ENCODE peak calls at places on chromosomes 1 and 21, in nine cellular contexts. E, F, N, B, I, A, T, K and W are unnamed samples.

GRCh38 chr1:193058529-193059281 is 455 bp downstream of the UCHL5 start:
- DNase-seq in F (no peak), N (peak), A (no peak), K (peak), T (peak), E (peak), B (peak), I (peak), W (no peak)

GRCh38 chr1:170707116-170707515 is 43.2 kb downstream of the PRRX1 start:
- DNase-seq in A (no peak), N (no peak), T (no peak), K (no peak), F (no peak), I (peak), E (no peak), B (no peak), W (no peak)

GRCh38 chr1:192448026-192448578 is 127.5 kb upstream of the RGS1 start:
- DNase-seq in E (no peak), B (peak), T (no peak), A (no peak), N (no peak), K (no peak), F (no peak), I (no peak), W (no peak)

GRCh38 chr1:227899141-227899819 is 48.5 kb downstream of the WNT9A start:
- DNase-seq in E (no peak), B (no peak), F (no peak), K (no peak), A (no peak), N (no peak), T (peak), I (no peak), W (no peak)

GRCh38 chr1:102047724-102048123 is 51.0 kb upstream of the OLFM3 start:
- DNase-seq in E (no peak), T (no peak), K (no peak), A (no peak), B (no peak), F (no peak), N (no peak), I (no peak), W (no peak)

GRCh38 chr1:32806910-32807523 is 10.1 kb downstream of the YARS1 start:
- DNase-seq in N (peak), I (no peak), E (no peak), K (no peak), F (no peak), T (no peak), B (no peak), A (no peak), W (no peak)

GRCh38 chr1:87239997-87240396 is 88.7 kb upstream of the LMO4 start:
- DNase-seq in F (no peak), N (no peak), A (no peak), E (no peak), I (no peak), T (no peak), K (no peak), B (no peak), W (no peak)

GRCh38 chr1:167152192-167152876 is 58.5 kb downstream of the STYXL2 start:
- DNase-seq in I (no peak), A (no peak), K (no peak), N (no peak), T (no peak), B (no peak), E (peak), F (no peak), W (no peak)

GRCh38 chr1:198165927-198166647 is 9.3 kb downstream of the NEK7 start:
- DNase-seq in B (no peak), A (no peak), N (no peak), I (no peak), K (no peak), F (no peak), T (no peak), E (no peak), W (no peak)
- H3K4me3 ChIP-seq in B (no peak), A (no peak), N (no peak), I (no peak), K (no peak), F (no peak), T (no peak), E (peak), W (no peak)

GRCh38 chr1:208541225-208541855 is 297.2 kb upstream of the PLXNA2 start:
- DNase-seq in F (no peak), N (no peak), I (no peak), T (no peak), B (no peak), E (no peak), K (peak), A (no peak), W (no peak)

GRCh38 chr1:208538078-208538477 is 293.9 kb upstream of the PLXNA2 start:
- DNase-seq in I (no peak), B (no peak), A (no peak), F (no peak), N (no peak), E (no peak), K (no peak), T (no peak), W (no peak)

GRCh38 chr1:208542309-208542708 is 298.1 kb upstream of the PLXNA2 start:
- DNase-seq in I (no peak), A (no peak), F (no peak), E (no peak), N (no peak), T (no peak), B (no peak), K (peak), W (no peak)

GRCh38 chr1:208538587-208538986 is 294.4 kb upstream of the PLXNA2 start:
- DNase-seq in F (no peak), E (no peak), T (no peak), K (no peak), B (no peak), N (no peak), I (no peak), A (no peak), W (no peak)

DNA sequence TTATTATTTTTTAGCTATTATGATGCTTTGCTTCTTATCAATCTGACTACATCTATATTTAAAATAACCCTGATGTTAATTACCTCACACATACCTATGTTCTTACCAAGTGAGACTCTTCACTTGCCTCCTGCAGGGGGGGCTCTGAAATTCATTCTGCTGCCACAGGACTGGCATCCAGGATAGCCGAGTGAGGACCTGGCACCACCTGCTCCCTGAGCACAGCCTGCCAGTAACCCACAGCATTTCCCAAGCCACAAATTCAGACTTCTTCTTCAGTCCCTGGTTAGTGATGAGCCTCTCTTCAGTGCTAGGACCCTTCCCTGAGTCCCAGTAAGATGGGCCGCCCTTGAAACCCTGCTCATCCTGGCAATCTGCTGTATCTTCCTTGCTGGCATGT is 296.5 kb upstream of the PLXNA2 start:
- DNase-seq in N (no peak), F (no peak), A (no peak), B (no peak), E (no peak), I (no peak), K (no peak), T (no peak), W (no peak)
- TF ChIP-seq CTCF in N (no peak), F (no peak), A (no peak), B (no peak), E (no peak), I (no peak), K (peak), T (no peak), W (no peak)

GRCh38 chr1:160117709-160118183 is 2.2 kb downstream of the ATP1A2 start:
- DNase-seq in K (no peak), N (peak), I (peak), F (peak), A (no peak), B (peak), T (peak), E (no peak), W (no peak)

GRCh38 chr1:160118928-160119327 is 3.4 kb downstream of the ATP1A2 start:
- DNase-seq in K (no peak), N (no peak), B (no peak), T (no peak), F (no peak), I (no peak), A (no peak), E (no peak), W (no peak)

GRCh38 chr1:160116277-160117147 is 953 bp downstream of the ATP1A2 start:
- DNase-seq in A (no peak), N (peak), I (peak), T (no peak), B (peak), K (peak), F (no peak), E (no peak), W (no peak)

GRCh38 chr1:160115545-160116276 is at the start of gene ATP1A2:
- DNase-seq in A (no peak), N (peak), F (no peak), E (no peak), T (peak), B (no peak), I (no peak), K (no peak), W (no peak)

DNA sequence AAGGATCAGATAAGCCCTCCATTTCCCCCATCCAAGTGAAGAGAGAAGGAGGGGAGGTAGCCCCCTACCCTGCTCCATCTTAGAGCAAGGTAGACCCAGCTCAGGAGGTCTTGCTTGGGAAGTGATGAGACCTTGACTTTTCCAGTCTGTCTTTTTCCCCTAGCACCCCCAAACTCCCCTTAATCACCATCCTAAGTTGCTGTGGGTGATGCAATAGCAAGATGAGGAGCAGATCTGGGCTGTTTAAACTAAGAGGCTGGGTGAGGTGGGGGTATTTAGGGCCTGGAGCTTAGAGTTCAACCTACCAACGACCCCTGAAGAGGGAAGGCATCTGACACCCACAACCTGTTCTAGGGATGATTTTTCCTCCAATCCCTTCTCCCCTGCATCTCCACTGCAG is 1.7 kb downstream of the ATP1A2 start:
- DNase-seq in A (no peak), K (no peak), T (no peak), I (no peak), E (no peak), B (no peak), N (no peak), F (no peak), W (no peak)
- H3K4me3 ChIP-seq in A (peak), K (no peak), T (peak), I (peak), E (no peak), B (no peak), N (no peak), F (peak), W (no peak)

GRCh38 chr1:154186852-154187501 is 4.9 kb downstream of the TPM3 start:
- DNase-seq in F (no peak), A (no peak), E (peak), T (no peak), I (no peak), K (no peak), B (no peak), N (no peak), W (peak)

GRCh38 chr1:154183045-154183968 is 8.6 kb downstream of the TPM3 start:
- DNase-seq in K (peak), E (peak), T (peak), I (peak), F (peak), B (peak), A (peak), N (peak), W (peak)

GRCh38 chr1:154182342-154183044 is 9.4 kb downstream of the TPM3 start:
- DNase-seq in E (peak), I (peak), K (peak), B (peak), T (peak), A (peak), N (peak), F (peak), W (no peak)

GRCh38 chr1:154181944-154182341 is 10.0 kb downstream of the TPM3 start:
- DNase-seq in E (peak), A (no peak), I (no peak), K (no peak), N (no peak), T (no peak), B (no peak), F (no peak), W (no peak)

GRCh38 chr1:154186177-154186576 is 5.7 kb downstream of the TPM3 start:
- DNase-seq in I (peak), E (peak), A (no peak), T (peak), K (peak), B (peak), F (no peak), N (peak), W (peak)
- TF ChIP-seq CTCF in I (peak), E (peak), A (peak), T (peak), K (peak), B (peak), F (no peak), N (peak), W (peak)

GRCh38 chr1:196558424-196558823 is 49.8 kb downstream of the KCNT2 start:
- DNase-seq in N (no peak), K (peak), B (peak), I (peak), F (no peak), E (no peak), A (peak), T (no peak), W (no peak)
- H3K4me3 ChIP-seq in N (no peak), K (peak), B (peak), I (peak), F (no peak), E (no peak), A (peak), T (peak), W (no peak)

DNA sequence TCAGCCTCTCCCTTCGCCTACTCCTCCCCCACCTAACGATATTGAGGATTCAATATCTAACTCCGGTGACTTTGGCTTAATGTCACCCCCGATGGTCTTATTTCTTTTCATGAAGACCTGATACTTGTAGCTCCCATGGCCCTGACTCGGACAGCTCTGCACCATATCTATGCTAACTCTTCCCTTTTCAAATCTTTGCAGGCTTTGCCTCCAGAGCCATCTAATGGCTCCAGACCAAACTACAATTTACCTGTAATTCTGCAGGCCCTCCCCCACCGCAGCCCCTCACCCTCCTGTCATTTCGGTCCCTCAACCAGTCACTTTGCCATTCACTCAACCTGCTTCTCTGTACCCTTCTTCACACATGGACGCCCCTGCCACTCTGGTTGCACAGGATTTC is 7.9 kb upstream of the GSTM5 start:
- DNase-seq in T (no peak), E (no peak), A (no peak), F (no peak), N (no peak), I (no peak), K (no peak), B (no peak), W (no peak)
- TF ChIP-seq CTCF in T (no peak), E (peak), A (no peak), F (no peak), N (no peak), I (no peak), K (no peak), B (no peak), W (peak)

DNA sequence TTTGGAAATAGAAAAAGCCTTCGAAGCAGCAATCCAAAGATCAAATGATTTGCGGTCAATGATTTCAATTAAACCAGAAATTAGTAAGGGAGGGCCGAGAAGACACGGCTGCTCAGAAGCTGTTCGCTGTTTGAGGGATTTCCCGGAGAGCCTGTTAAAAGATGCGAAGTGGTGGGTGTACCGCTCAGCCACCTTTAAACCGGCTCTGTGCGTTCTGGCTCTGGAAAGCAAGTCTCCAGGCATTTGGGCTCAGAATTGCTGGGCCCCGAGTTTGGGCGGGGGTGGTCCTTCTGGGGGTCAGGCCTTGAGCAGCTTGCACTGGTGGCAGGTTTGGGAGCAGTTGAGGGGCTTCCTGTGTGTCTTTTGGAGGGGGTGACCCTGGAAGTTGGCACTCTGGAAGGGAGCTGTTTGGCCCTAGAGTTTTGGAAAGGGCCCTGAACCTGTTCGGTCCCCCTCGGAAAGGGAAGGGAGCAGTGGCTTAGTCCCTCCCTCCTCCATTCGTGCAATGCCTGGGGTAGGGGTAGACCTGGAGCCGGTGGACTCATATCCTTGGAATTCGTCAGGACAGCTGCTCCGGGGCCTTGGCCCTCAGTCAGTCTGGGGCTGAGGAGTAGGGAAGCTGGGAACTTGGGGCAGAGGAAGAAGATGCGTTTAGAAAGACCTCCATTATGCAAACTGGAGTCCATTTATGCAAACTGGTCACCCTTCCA is 3.2 kb downstream of the SIM2 start:
- DNase-seq in E (no peak), I (no peak), N (no peak), F (no peak), A (no peak), B (peak), K (peak), T (no peak), W (no peak)
- H3K4me3 ChIP-seq in E (no peak), I (no peak), N (no peak), F (no peak), A (no peak), B (peak), K (peak), T (no peak), W (peak)

GRCh38 chr1:235612761-235613160 is 36.8 kb downstream of the GNG4 start:
- DNase-seq in F (no peak), N (no peak), E (no peak), B (no peak), A (no peak), T (no peak), I (no peak), K (no peak), W (no peak)
- TF ChIP-seq CTCF in F (no peak), N (no peak), E (no peak), B (no peak), A (no peak), T (no peak), I (no peak), K (no peak), W (no peak)